ENCODE peak calls at places on chromosomes 16 and 17, in six cellular contexts. One of them, this sample, is unnamed.

GRCh38 chr16:49564577-49565224 is 191.1 kb downstream of the C16orf78 start:
- DNase-seq in fibroblast of pulmonary artery: no peak
- DNase-seq in choroid plexus epithelial cell: peak
- DNase-seq in left ventricle myocardium inferior: no peak
- DNase-seq in mucosa of descending colon: no peak
- DNase-seq in bronchial epithelial cell: no peak
- DNase-seq in this sample: no peak

GRCh38 chr17:57021226-57021940 is 43.5 kb downstream of the SCPEP1 start:
- DNase-seq in fibroblast of pulmonary artery: no peak
- DNase-seq in choroid plexus epithelial cell: no peak
- DNase-seq in left ventricle myocardium inferior: no peak
- DNase-seq in mucosa of descending colon: no peak
- DNase-seq in bronchial epithelial cell: peak
- DNase-seq in this sample: no peak

GRCh38 chr16:21611546-21612384 is 12.4 kb downstream of the METTL9 start:
- DNase-seq in fibroblast of pulmonary artery: peak
- DNase-seq in choroid plexus epithelial cell: peak
- DNase-seq in left ventricle myocardium inferior: no peak
- DNase-seq in mucosa of descending colon: no peak
- DNase-seq in bronchial epithelial cell: peak
- DNase-seq in this sample: peak

GRCh38 chr17:330993-331701 is 21.5 kb downstream of the RPH3AL start:
- DNase-seq in fibroblast of pulmonary artery: no peak
- DNase-seq in choroid plexus epithelial cell: no peak
- DNase-seq in left ventricle myocardium inferior: peak
- DNase-seq in mucosa of descending colon: peak
- DNase-seq in bronchial epithelial cell: no peak
- DNase-seq in this sample: no peak

GRCh38 chr16:19517424-19518089 is 4.3 kb downstream of the GDE1 start:
- DNase-seq in fibroblast of pulmonary artery: no peak
- DNase-seq in choroid plexus epithelial cell: peak
- DNase-seq in left ventricle myocardium inferior: no peak
- DNase-seq in mucosa of descending colon: no peak
- DNase-seq in bronchial epithelial cell: peak
- DNase-seq in this sample: peak

GRCh38 chr16:11580451-11581086 is 6.2 kb downstream of the LITAF start:
- DNase-seq in fibroblast of pulmonary artery: no peak
- DNase-seq in choroid plexus epithelial cell: no peak
- DNase-seq in left ventricle myocardium inferior: peak
- DNase-seq in mucosa of descending colon: peak
- DNase-seq in bronchial epithelial cell: no peak
- DNase-seq in this sample: no peak

GRCh38 chr17:1201132-1201702 is 21.4 kb upstream of the ABR start:
- DNase-seq in fibroblast of pulmonary artery: no peak
- DNase-seq in choroid plexus epithelial cell: no peak
- DNase-seq in left ventricle myocardium inferior: no peak
- DNase-seq in mucosa of descending colon: peak
- DNase-seq in bronchial epithelial cell: no peak
- DNase-seq in this sample: no peak

GRCh38 chr17:8222380-8222629 is 11.9 kb upstream of the AURKB start:
- DNase-seq in fibroblast of pulmonary artery: no peak
- DNase-seq in choroid plexus epithelial cell: no peak
- DNase-seq in left ventricle myocardium inferior: no peak
- DNase-seq in mucosa of descending colon: no peak
- DNase-seq in bronchial epithelial cell: no peak
- DNase-seq in this sample: no peak

GRCh38 chr16:86089986-86090385 is 191.0 kb downstream of the IRF8 start:
- DNase-seq in fibroblast of pulmonary artery: no peak
- DNase-seq in choroid plexus epithelial cell: no peak
- DNase-seq in left ventricle myocardium inferior: no peak
- DNase-seq in mucosa of descending colon: no peak
- DNase-seq in bronchial epithelial cell: no peak
- DNase-seq in this sample: no peak

GRCh38 chr17:70127221-70127873 is 42.0 kb upstream of the KCNJ2 start:
- DNase-seq in fibroblast of pulmonary artery: no peak
- DNase-seq in choroid plexus epithelial cell: no peak
- DNase-seq in left ventricle myocardium inferior: no peak
- DNase-seq in mucosa of descending colon: no peak
- DNase-seq in bronchial epithelial cell: peak
- DNase-seq in this sample: no peak

GRCh38 chr16:28193530-28194423 is 18.0 kb downstream of the XPO6 start:
- DNase-seq in fibroblast of pulmonary artery: peak
- DNase-seq in choroid plexus epithelial cell: peak
- DNase-seq in left ventricle myocardium inferior: no peak
- DNase-seq in mucosa of descending colon: no peak
- DNase-seq in bronchial epithelial cell: peak
- DNase-seq in this sample: peak

GRCh38 chr16:28195859-28196258 is 15.9 kb downstream of the XPO6 start:
- DNase-seq in fibroblast of pulmonary artery: no peak
- DNase-seq in choroid plexus epithelial cell: no peak
- DNase-seq in left ventricle myocardium inferior: no peak
- DNase-seq in mucosa of descending colon: no peak
- DNase-seq in bronchial epithelial cell: no peak
- DNase-seq in this sample: no peak

GRCh38 chr16:28196331-28196987 is 15.3 kb downstream of the XPO6 start:
- DNase-seq in fibroblast of pulmonary artery: no peak
- DNase-seq in choroid plexus epithelial cell: no peak
- DNase-seq in left ventricle myocardium inferior: no peak
- DNase-seq in mucosa of descending colon: no peak
- DNase-seq in bronchial epithelial cell: no peak
- DNase-seq in this sample: no peak

GRCh38 chr16:28191364-28191985 is 20.3 kb downstream of the XPO6 start:
- DNase-seq in fibroblast of pulmonary artery: no peak
- DNase-seq in choroid plexus epithelial cell: no peak
- DNase-seq in left ventricle myocardium inferior: no peak
- DNase-seq in mucosa of descending colon: no peak
- DNase-seq in bronchial epithelial cell: peak
- DNase-seq in this sample: no peak

GRCh38 chr16:28192811-28193529 is 18.8 kb downstream of the XPO6 start:
- DNase-seq in fibroblast of pulmonary artery: no peak
- DNase-seq in choroid plexus epithelial cell: no peak
- DNase-seq in left ventricle myocardium inferior: no peak
- DNase-seq in mucosa of descending colon: peak
- DNase-seq in bronchial epithelial cell: peak
- DNase-seq in this sample: no peak
- H3K4me3 ChIP-seq in fibroblast of pulmonary artery: no peak
- H3K4me3 ChIP-seq in choroid plexus epithelial cell: no peak
- H3K4me3 ChIP-seq in left ventricle myocardium inferior: no peak
- H3K4me3 ChIP-seq in mucosa of descending colon: no peak
- H3K4me3 ChIP-seq in bronchial epithelial cell: no peak
- H3K4me3 ChIP-seq in this sample: no peak

GRCh38 chr16:71610936-71611871 is 14.8 kb upstream of the MARVELD3 start:
- DNase-seq in fibroblast of pulmonary artery: peak
- DNase-seq in choroid plexus epithelial cell: peak
- DNase-seq in left ventricle myocardium inferior: peak
- DNase-seq in mucosa of descending colon: peak
- DNase-seq in bronchial epithelial cell: peak
- DNase-seq in this sample: peak

GRCh38 chr16:71609066-71609465 is 16.9 kb upstream of the MARVELD3 start:
- DNase-seq in fibroblast of pulmonary artery: no peak
- DNase-seq in choroid plexus epithelial cell: no peak
- DNase-seq in left ventricle myocardium inferior: no peak
- DNase-seq in mucosa of descending colon: no peak
- DNase-seq in bronchial epithelial cell: no peak
- DNase-seq in this sample: no peak

DNA sequence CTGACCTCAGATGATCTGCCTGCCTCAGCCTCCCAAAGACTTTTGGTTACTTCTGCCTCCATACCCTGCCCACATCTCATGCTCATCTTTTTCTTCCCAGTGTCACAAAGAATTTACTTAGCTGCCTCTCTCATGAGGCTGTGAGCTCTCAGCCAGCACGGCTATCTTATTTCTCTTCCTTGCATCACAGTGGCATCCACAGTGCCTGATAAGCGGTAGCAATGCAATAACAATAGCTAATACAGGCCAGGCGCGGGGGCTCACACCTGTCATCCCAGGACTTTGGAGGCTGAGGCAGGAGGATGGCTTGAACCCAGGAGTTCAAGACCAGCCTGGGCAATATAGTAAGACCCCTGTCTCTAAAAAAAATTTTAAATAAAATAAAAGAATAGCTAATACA is 15.5 kb upstream of the MARVELD3 start:
- DNase-seq in fibroblast of pulmonary artery: no peak
- DNase-seq in choroid plexus epithelial cell: no peak
- DNase-seq in left ventricle myocardium inferior: no peak
- DNase-seq in mucosa of descending colon: no peak
- DNase-seq in bronchial epithelial cell: no peak
- DNase-seq in this sample: no peak
- H3K4me3 ChIP-seq in fibroblast of pulmonary artery: no peak
- H3K4me3 ChIP-seq in choroid plexus epithelial cell: no peak
- H3K4me3 ChIP-seq in left ventricle myocardium inferior: no peak
- H3K4me3 ChIP-seq in mucosa of descending colon: no peak
- H3K4me3 ChIP-seq in bronchial epithelial cell: no peak
- H3K4me3 ChIP-seq in this sample: no peak

GRCh38 chr16:3949946-3950342 is 69.4 kb upstream of the CREBBP start:
- DNase-seq in fibroblast of pulmonary artery: no peak
- DNase-seq in choroid plexus epithelial cell: no peak
- DNase-seq in left ventricle myocardium inferior: no peak
- DNase-seq in mucosa of descending colon: no peak
- DNase-seq in bronchial epithelial cell: no peak
- DNase-seq in this sample: no peak

GRCh38 chr16:3952342-3953131 is 72.0 kb upstream of the CREBBP start:
- DNase-seq in fibroblast of pulmonary artery: peak
- DNase-seq in choroid plexus epithelial cell: peak
- DNase-seq in left ventricle myocardium inferior: peak
- DNase-seq in mucosa of descending colon: peak
- DNase-seq in bronchial epithelial cell: no peak
- DNase-seq in this sample: peak

GRCh38 chr16:3949287-3949686 is 68.8 kb upstream of the CREBBP start:
- DNase-seq in fibroblast of pulmonary artery: peak
- DNase-seq in choroid plexus epithelial cell: no peak
- DNase-seq in left ventricle myocardium inferior: no peak
- DNase-seq in mucosa of descending colon: no peak
- DNase-seq in bronchial epithelial cell: no peak
- DNase-seq in this sample: no peak

GRCh38 chr16:3951861-3952332 is 71.4 kb upstream of the CREBBP start:
- DNase-seq in fibroblast of pulmonary artery: peak
- DNase-seq in choroid plexus epithelial cell: peak
- DNase-seq in left ventricle myocardium inferior: no peak
- DNase-seq in mucosa of descending colon: no peak
- DNase-seq in bronchial epithelial cell: peak
- DNase-seq in this sample: peak

DNA sequence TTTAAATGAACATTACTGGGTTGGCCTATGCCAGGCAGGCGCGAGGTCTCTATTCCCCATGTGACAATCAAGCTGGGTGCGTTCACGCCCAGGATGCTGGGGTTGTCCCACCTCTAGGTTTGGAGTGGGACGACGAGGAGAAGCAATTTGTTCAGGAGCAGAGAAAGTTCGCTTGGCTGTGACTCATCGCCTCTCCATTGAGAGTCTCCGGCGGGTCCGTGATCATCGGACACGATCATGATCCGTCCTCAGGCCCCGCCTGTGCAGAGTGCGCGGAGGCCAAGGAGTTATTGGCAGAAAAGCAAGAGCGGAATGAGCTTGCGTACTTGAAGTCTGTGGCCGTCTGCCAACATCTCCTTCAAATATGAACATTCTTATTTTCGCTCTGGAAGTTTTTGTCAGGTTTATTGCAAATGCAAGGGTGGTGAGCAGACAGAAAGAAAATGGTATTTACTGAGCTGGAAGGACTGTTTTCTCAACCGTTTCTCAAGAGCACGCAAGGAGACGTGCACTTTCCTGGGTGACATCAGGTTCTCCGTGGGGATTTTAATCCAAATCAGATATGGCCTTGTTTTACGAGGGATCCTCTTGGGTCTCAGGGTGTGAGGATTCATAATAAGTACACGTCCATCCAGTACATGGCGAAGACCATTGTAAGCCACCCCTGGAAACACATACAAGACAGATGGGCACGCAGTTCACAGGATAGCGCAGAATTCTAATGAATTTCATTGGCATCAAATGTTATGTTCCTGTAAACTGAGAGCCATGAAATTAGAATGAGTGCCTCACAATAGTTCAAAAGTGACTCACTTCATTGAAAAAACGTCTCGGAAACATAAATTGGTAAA is 70.1 kb upstream of the CREBBP start:
- DNase-seq in fibroblast of pulmonary artery: peak
- DNase-seq in choroid plexus epithelial cell: peak
- DNase-seq in left ventricle myocardium inferior: peak
- DNase-seq in mucosa of descending colon: peak
- DNase-seq in bronchial epithelial cell: peak
- DNase-seq in this sample: peak
- H3K4me3 ChIP-seq in fibroblast of pulmonary artery: peak
- H3K4me3 ChIP-seq in choroid plexus epithelial cell: peak
- H3K4me3 ChIP-seq in left ventricle myocardium inferior: peak
- H3K4me3 ChIP-seq in mucosa of descending colon: no peak
- H3K4me3 ChIP-seq in bronchial epithelial cell: no peak
- H3K4me3 ChIP-seq in this sample: peak

DNA sequence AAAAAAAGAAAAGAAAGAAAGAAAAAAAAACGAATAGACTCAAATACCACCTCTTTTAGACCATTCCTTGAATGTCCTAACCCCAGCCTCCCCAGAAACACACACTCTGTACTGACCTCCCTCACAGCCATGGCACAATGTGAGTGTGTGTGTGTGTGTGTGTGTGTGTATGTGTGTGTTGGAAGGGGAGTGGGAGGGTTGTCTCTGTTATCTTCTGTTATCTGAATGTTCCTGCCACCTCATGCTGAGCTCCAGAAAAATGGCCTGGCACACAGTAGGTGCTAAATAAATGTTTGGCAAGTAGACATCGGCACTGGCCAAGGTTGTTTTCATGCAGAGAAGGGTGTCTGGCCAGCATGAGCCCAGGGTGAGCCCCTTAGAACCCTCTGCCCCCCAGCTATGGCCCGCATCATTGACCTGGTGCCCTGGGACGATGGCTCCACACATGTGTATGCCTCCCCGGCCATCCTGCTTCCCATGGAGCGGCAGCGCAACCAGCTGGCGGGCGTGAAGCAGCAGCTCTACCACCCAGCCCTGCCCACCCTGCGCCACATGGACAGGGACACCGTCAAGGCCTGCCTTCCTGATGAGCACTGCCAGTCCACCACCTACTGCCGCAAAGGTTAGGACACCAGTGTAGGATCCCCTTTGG is 6.6 kb upstream of the CNGB1 start:
- DNase-seq in fibroblast of pulmonary artery: no peak
- DNase-seq in choroid plexus epithelial cell: no peak
- DNase-seq in left ventricle myocardium inferior: no peak
- DNase-seq in mucosa of descending colon: no peak
- DNase-seq in bronchial epithelial cell: no peak
- DNase-seq in this sample: no peak
- H3K4me3 ChIP-seq in fibroblast of pulmonary artery: no peak
- H3K4me3 ChIP-seq in choroid plexus epithelial cell: no peak
- H3K4me3 ChIP-seq in left ventricle myocardium inferior: no peak
- H3K4me3 ChIP-seq in mucosa of descending colon: no peak
- H3K4me3 ChIP-seq in bronchial epithelial cell: no peak
- H3K4me3 ChIP-seq in this sample: no peak

GRCh38 chr17:78381601-78382168 is 3.2 kb downstream of the PGS1 start:
- DNase-seq in fibroblast of pulmonary artery: no peak
- DNase-seq in choroid plexus epithelial cell: no peak
- DNase-seq in left ventricle myocardium inferior: no peak
- DNase-seq in mucosa of descending colon: no peak
- DNase-seq in bronchial epithelial cell: peak
- DNase-seq in this sample: no peak
- H3K4me3 ChIP-seq in fibroblast of pulmonary artery: no peak
- H3K4me3 ChIP-seq in choroid plexus epithelial cell: no peak
- H3K4me3 ChIP-seq in left ventricle myocardium inferior: peak
- H3K4me3 ChIP-seq in mucosa of descending colon: no peak
- H3K4me3 ChIP-seq in bronchial epithelial cell: no peak
- H3K4me3 ChIP-seq in this sample: peak

DNA sequence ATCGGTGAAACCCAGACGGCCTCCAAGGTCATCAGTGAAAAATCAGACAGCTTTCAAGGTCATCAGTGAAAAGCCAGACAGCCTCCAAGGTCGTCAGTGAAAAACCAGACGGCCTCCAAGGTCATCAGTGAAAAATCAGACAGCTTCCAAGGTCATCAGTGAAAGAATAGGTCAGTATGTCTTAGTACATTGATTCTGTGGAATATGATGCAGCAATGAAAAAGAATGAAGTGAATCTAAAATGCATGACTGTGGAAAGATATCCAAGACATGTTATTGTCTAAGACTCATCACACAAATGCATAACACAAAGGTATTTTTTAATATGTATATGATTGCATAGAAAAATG is 72.5 kb downstream of the CMIP start:
- DNase-seq in fibroblast of pulmonary artery: no peak
- DNase-seq in choroid plexus epithelial cell: no peak
- DNase-seq in left ventricle myocardium inferior: no peak
- DNase-seq in mucosa of descending colon: no peak
- DNase-seq in bronchial epithelial cell: no peak
- DNase-seq in this sample: no peak
- H3K4me3 ChIP-seq in fibroblast of pulmonary artery: no peak
- H3K4me3 ChIP-seq in choroid plexus epithelial cell: no peak
- H3K4me3 ChIP-seq in left ventricle myocardium inferior: no peak
- H3K4me3 ChIP-seq in mucosa of descending colon: no peak
- H3K4me3 ChIP-seq in bronchial epithelial cell: no peak
- H3K4me3 ChIP-seq in this sample: no peak